ENCODE peak calls at places on chromosomes 2 and 18, in nine cellular contexts. K, Q, V, T, E, A, Y, P and I are unnamed samples.
A peak's percentile ranks its signal among the peaks of the same experiment; 100 is the strongest.

GRCh38 chr18:49899647-49900330 is 86.5 kb upstream of the ACAA2 start:
- DNase-seq in K (no peak), Q (no peak), V (peak; percentile 8), T (no peak), E (no peak), A (peak; percentile 18), Y (peak; percentile 35), P (no peak), I (no peak)

GRCh38 chr18:78980279-78980771 is 707 bp downstream of the SALL3 start:
- DNase-seq in K (no peak), Q (no peak), V (no peak), T (no peak), E (no peak), A (peak; percentile 43), Y (no peak), P (no peak), I (no peak)

GRCh38 chr2:216653931-216654365 is 20.7 kb downstream of the IGFBP2 start:
- DNase-seq in K (peak; percentile 45), Q (no peak), V (no peak), T (no peak), E (peak; percentile 84), A (no peak), Y (no peak), P (no peak), I (no peak)

GRCh38 chr2:240205348-240205747 is 64.9 kb upstream of the OTOS start:
- DNase-seq in K (peak; percentile 25), Q (no peak), V (peak; percentile 91), T (no peak), E (peak; percentile 51), A (no peak), Y (no peak), P (no peak), I (peak; percentile 67)

GRCh38 chr18:76927216-76927725 is 104.9 kb downstream of the ZNF236 start:
- DNase-seq in K (no peak), Q (no peak), V (no peak), T (no peak), E (peak; percentile 54), A (no peak), Y (no peak), P (no peak), I (no peak)

GRCh38 chr2:29236074-29236473 is 120.9 kb downstream of the CLIP4 start:
- DNase-seq in K (no peak), Q (no peak), V (no peak), T (no peak), E (no peak), A (no peak), Y (no peak), P (no peak), I (no peak)

GRCh38 chr2:157260403-157261198 is 3.1 kb downstream of the GALNT5 start:
- DNase-seq in K (peak; percentile 36), Q (no peak), V (no peak), T (no peak), E (no peak), A (no peak), Y (no peak), P (no peak), I (no peak)

GRCh38 chr2:97691166-97691565 is 21.7 kb downstream of the C2orf92 start:
- DNase-seq in K (no peak), Q (no peak), V (no peak), T (no peak), E (no peak), A (no peak), Y (no peak), P (no peak), I (no peak)

GRCh38 chr18:52326001-52326400 is 14.0 kb upstream of the DCC start:
- DNase-seq in K (no peak), Q (no peak), V (peak; percentile 39), T (no peak), E (peak; percentile 24), A (no peak), Y (no peak), P (no peak), I (no peak)

GRCh38 chr2:71935291-71935848 is 212.3 kb downstream of the CYP26B1 start:
- DNase-seq in K (peak; percentile 96), Q (peak; percentile 71), V (no peak), T (no peak), E (peak; percentile 15), A (no peak), Y (no peak), P (peak; percentile 70), I (peak; percentile 71)

GRCh38 chr2:42901076-42901645 is 108.8 kb upstream of the HAAO start:
- DNase-seq in K (peak; percentile 65), Q (no peak), V (no peak), T (no peak), E (peak; percentile 36), A (no peak), Y (no peak), P (no peak), I (no peak)

GRCh38 chr2:238220274-238220891 is 16.9 kb upstream of the ILKAP start:
- DNase-seq in K (no peak), Q (no peak), V (no peak), T (no peak), E (no peak), A (no peak), Y (no peak), P (no peak), I (no peak)

GRCh38 chr2:70728128-70728527 is 39.9 kb downstream of the ADD2 start:
- DNase-seq in K (peak; percentile 8), Q (no peak), V (no peak), T (no peak), E (no peak), A (no peak), Y (no peak), P (no peak), I (no peak)

GRCh38 chr18:69585696-69586095 is 185.0 kb downstream of the DOK6 start:
- DNase-seq in K (no peak), Q (no peak), V (no peak), T (no peak), E (no peak), A (no peak), Y (no peak), P (no peak), I (no peak)

GRCh38 chr2:135817946-135818345 is 19.0 kb downstream of the LCT start:
- DNase-seq in K (no peak), Q (no peak), V (no peak), T (no peak), E (no peak), A (no peak), Y (no peak), P (no peak), I (no peak)

GRCh38 chr2:178277741-178278197 is 83.5 kb downstream of the OSBPL6 start:
- DNase-seq in K (no peak), Q (no peak), V (no peak), T (no peak), E (peak; percentile 15), A (no peak), Y (no peak), P (no peak), I (no peak)

GRCh38 chr2:25920326-25920725 is 42.0 kb upstream of the ASXL2 start:
- DNase-seq in K (peak; percentile 73), Q (no peak), V (no peak), T (no peak), E (peak; percentile 93), A (no peak), Y (no peak), P (no peak), I (no peak)

GRCh38 chr2:218896501-218897393 is 16.1 kb downstream of the WNT10A start:
- DNase-seq in K (no peak), Q (no peak), V (peak; percentile 69), T (no peak), E (no peak), A (no peak), Y (no peak), P (no peak), I (no peak)

GRCh38 chr18:45232058-45232457 is 383.2 kb upstream of the SLC14A2 start:
- DNase-seq in K (no peak), Q (no peak), V (no peak), T (no peak), E (no peak), A (no peak), Y (no peak), P (no peak), I (no peak)

GRCh38 chr18:45231606-45232005 is 383.7 kb upstream of the SLC14A2 start:
- DNase-seq in K (peak; percentile 62), Q (no peak), V (no peak), T (no peak), E (peak; percentile 36), A (no peak), Y (no peak), P (no peak), I (no peak)

GRCh38 chr18:45228989-45229388 is 386.3 kb upstream of the SLC14A2 start:
- DNase-seq in K (no peak), Q (no peak), V (no peak), T (no peak), E (no peak), A (no peak), Y (no peak), P (no peak), I (no peak)

GRCh38 chr18:45222200-45222599 is 393.1 kb upstream of the SLC14A2 start:
- DNase-seq in K (peak; percentile 73), Q (no peak), V (no peak), T (no peak), E (no peak), A (no peak), Y (no peak), P (no peak), I (no peak)

GRCh38 chr18:45227004-45227403 is 388.3 kb upstream of the SLC14A2 start:
- DNase-seq in K (peak; percentile 73), Q (no peak), V (no peak), T (no peak), E (no peak), A (no peak), Y (no peak), P (no peak), I (no peak)
- TF ChIP-seq CTCF in K (no peak), Q (no peak), V (no peak), T (no peak), E (no peak), A (no peak), Y (no peak), P (no peak), I (no peak)

GRCh38 chr18:27017901-27018500 is 152.5 kb upstream of the AQP4 start:
- DNase-seq in K (no peak), Q (no peak), V (peak; percentile 45), T (no peak), E (no peak), A (no peak), Y (no peak), P (no peak), I (no peak)
- TF ChIP-seq CTCF in K (peak; percentile 43), Q (peak; percentile 72), V (peak; percentile 81), T (peak; percentile 72), E (no peak), A (peak; percentile 67), Y (peak; percentile 71), P (peak; percentile 51), I (peak; percentile 59)

DNA sequence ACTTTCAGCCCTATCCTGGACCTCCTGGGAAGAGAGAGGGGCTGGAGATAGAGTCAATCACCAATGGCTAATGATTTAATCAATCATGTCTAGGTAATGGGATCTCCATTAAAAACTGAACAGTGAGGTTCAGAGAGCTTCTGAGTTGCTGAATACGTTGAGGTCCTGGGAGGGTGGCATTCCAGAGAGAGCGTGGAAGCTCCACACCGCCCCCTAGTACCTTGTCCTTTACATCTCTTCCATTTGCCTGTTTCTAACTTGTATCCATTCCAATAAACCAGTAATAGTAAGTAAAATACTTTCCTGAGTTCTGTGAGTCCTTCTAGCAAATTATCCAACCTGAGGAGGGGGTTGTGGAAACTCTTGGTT is 101.7 kb downstream of the B3GNT2 start:
- DNase-seq in K (no peak), Q (no peak), V (no peak), T (no peak), E (no peak), A (no peak), Y (no peak), P (no peak), I (no peak)
- TF ChIP-seq CTCF in K (peak; percentile 16), Q (no peak), V (peak; percentile 36), T (peak; percentile 44), E (no peak), A (no peak), Y (no peak), P (no peak), I (no peak)

GRCh38 chr18:12121175-12122095 is 27.8 kb downstream of the ANKRD62 start:
- DNase-seq in K (no peak), Q (no peak), V (peak; percentile 39), T (peak; percentile 15), E (peak; percentile 5), A (peak; percentile 54), Y (peak; percentile 59), P (no peak), I (no peak)
- TF ChIP-seq CTCF in K (peak; percentile 39), Q (peak; percentile 38), V (peak; percentile 58), T (peak; percentile 64), E (peak; percentile 34), A (peak; percentile 61), Y (peak; percentile 55), P (no peak), I (peak; percentile 14)